ENCODE peak calls at places on chromosomes 13 and 19, in four cellular contexts. One of them, this sample, is unnamed.

GRCh38 chr13:94544922-94545321 is 51.0 kb downstream of the TGDS start:
- DNase-seq in AG04450: no peak
- DNase-seq in upper lobe of right lung: no peak
- DNase-seq in caudate nucleus: no peak
- DNase-seq in this sample: no peak

GRCh38 chr19:38711726-38712153 is 32.5 kb downstream of the CAPN12 start:
- DNase-seq in AG04450: peak
- DNase-seq in caudate nucleus: no peak
- DNase-seq in upper lobe of right lung: no peak
- DNase-seq in this sample: no peak

GRCh38 chr13:23776698-23777570 is 112.3 kb downstream of the MIPEP start:
- DNase-seq in upper lobe of right lung: no peak
- DNase-seq in AG04450: no peak
- DNase-seq in caudate nucleus: no peak
- DNase-seq in this sample: no peak

GRCh38 chr13:59247166-59247565 is 916.6 kb downstream of the DIAPH3 start:
- DNase-seq in upper lobe of right lung: peak
- DNase-seq in caudate nucleus: no peak
- DNase-seq in AG04450: no peak
- DNase-seq in this sample: peak

GRCh38 chr19:11405846-11406643 is 13.1 kb downstream of the RGL3 start:
- DNase-seq in caudate nucleus: no peak
- DNase-seq in AG04450: no peak
- DNase-seq in upper lobe of right lung: no peak
- DNase-seq in this sample: no peak

GRCh38 chr13:40813662-40814454 is 24.4 kb downstream of the SLC25A15 start:
- DNase-seq in upper lobe of right lung: no peak
- DNase-seq in AG04450: no peak
- DNase-seq in caudate nucleus: no peak
- DNase-seq in this sample: no peak

GRCh38 chr19:4744451-4745170 is 21.0 kb upstream of the DPP9 start:
- DNase-seq in AG04450: peak
- DNase-seq in caudate nucleus: no peak
- DNase-seq in upper lobe of right lung: no peak
- DNase-seq in this sample: no peak

GRCh38 chr19:49335784-49336481 is 727 bp downstream of the CD37 start:
- DNase-seq in caudate nucleus: no peak
- DNase-seq in upper lobe of right lung: peak
- DNase-seq in AG04450: no peak
- DNase-seq in this sample: no peak

GRCh38 chr13:113923376-113924063 is 50.4 kb downstream of the C13orf46 start:
- DNase-seq in upper lobe of right lung: no peak
- DNase-seq in caudate nucleus: no peak
- DNase-seq in AG04450: no peak
- DNase-seq in this sample: no peak

GRCh38 chr19:31470229-31470939 is 121.1 kb upstream of the TSHZ3 start:
- DNase-seq in upper lobe of right lung: no peak
- DNase-seq in AG04450: no peak
- DNase-seq in caudate nucleus: no peak
- DNase-seq in this sample: no peak

GRCh38 chr13:48068036-48068435 is 26.9 kb downstream of the MED4 start:
- DNase-seq in upper lobe of right lung: no peak
- DNase-seq in caudate nucleus: no peak
- DNase-seq in AG04450: no peak
- DNase-seq in this sample: no peak

GRCh38 chr19:46919324-46919723 is 58.5 kb downstream of the ARHGAP35 start:
- DNase-seq in AG04450: no peak
- DNase-seq in upper lobe of right lung: no peak
- DNase-seq in caudate nucleus: no peak
- DNase-seq in this sample: no peak

GRCh38 chr13:21673592-21674270 is 2.9 kb downstream of the FGF9 start:
- DNase-seq in caudate nucleus: peak
- DNase-seq in AG04450: no peak
- DNase-seq in upper lobe of right lung: peak
- DNase-seq in this sample: no peak

GRCh38 chr13:67140006-67140405 is 90.1 kb downstream of the PCDH9 start:
- DNase-seq in upper lobe of right lung: no peak
- DNase-seq in caudate nucleus: no peak
- DNase-seq in AG04450: no peak
- DNase-seq in this sample: no peak

GRCh38 chr19:13872695-13873389 is 4.1 kb upstream of the NANOS3 start:
- DNase-seq in caudate nucleus: no peak
- DNase-seq in upper lobe of right lung: no peak
- DNase-seq in AG04450: no peak
- DNase-seq in this sample: no peak

GRCh38 chr13:21240586-21240985 is 64.1 kb downstream of the MRPL57 start:
- DNase-seq in upper lobe of right lung: no peak
- DNase-seq in caudate nucleus: no peak
- DNase-seq in AG04450: no peak
- DNase-seq in this sample: no peak

GRCh38 chr19:3575949-3576673 is 3.4 kb downstream of the HMG20B start:
- DNase-seq in upper lobe of right lung: no peak
- DNase-seq in caudate nucleus: no peak
- DNase-seq in AG04450: no peak
- DNase-seq in this sample: no peak

GRCh38 chr13:98476106-98476505 is 100.8 kb downstream of the STK24 start:
- DNase-seq in upper lobe of right lung: no peak
- DNase-seq in caudate nucleus: no peak
- DNase-seq in AG04450: no peak
- DNase-seq in this sample: no peak

GRCh38 chr19:19719798-19720197 is 13.1 kb downstream of the ZNF14 start:
- DNase-seq in AG04450: no peak
- DNase-seq in caudate nucleus: no peak
- DNase-seq in upper lobe of right lung: no peak
- DNase-seq in this sample: no peak

GRCh38 chr19:48458016-48458415 is 2.6 kb downstream of the KCNJ14 start:
- DNase-seq in AG04450: no peak
- DNase-seq in caudate nucleus: no peak
- DNase-seq in upper lobe of right lung: no peak
- DNase-seq in this sample: no peak

GRCh38 chr13:41236369-41236768 is 27.0 kb downstream of the MTRF1 start:
- DNase-seq in AG04450: no peak
- DNase-seq in caudate nucleus: no peak
- DNase-seq in upper lobe of right lung: no peak
- DNase-seq in this sample: no peak

GRCh38 chr19:10420444-10421239 is at the start of gene PDE4A:
- DNase-seq in upper lobe of right lung: no peak
- DNase-seq in AG04450: no peak
- DNase-seq in caudate nucleus: peak
- DNase-seq in this sample: no peak

GRCh38 chr13:104143760-104144406 is 1077.7 kb upstream of the SLC10A2 start:
- DNase-seq in caudate nucleus: no peak
- DNase-seq in AG04450: no peak
- DNase-seq in upper lobe of right lung: no peak
- DNase-seq in this sample: no peak

GRCh38 chr19:35935911-35936737 is at the start of gene LRFN3:
- DNase-seq in caudate nucleus: peak
- DNase-seq in AG04450: no peak
- DNase-seq in upper lobe of right lung: peak
- DNase-seq in this sample: peak

GRCh38 chr19:15402411-15403150 is 16.2 kb downstream of the AKAP8L start:
- DNase-seq in upper lobe of right lung: no peak
- DNase-seq in caudate nucleus: no peak
- DNase-seq in AG04450: no peak
- DNase-seq in this sample: no peak

GRCh38 chr13:23025848-23026608 is 154.8 kb upstream of the SGCG start:
- DNase-seq in caudate nucleus: no peak
- DNase-seq in upper lobe of right lung: no peak
- DNase-seq in AG04450: no peak
- DNase-seq in this sample: no peak

GRCh38 chr13:42574011-42574410 is at the start of gene TNFSF11:
- DNase-seq in upper lobe of right lung: no peak
- DNase-seq in AG04450: no peak
- DNase-seq in caudate nucleus: no peak
- DNase-seq in this sample: no peak

GRCh38 chr19:10968527-10969081 is 7.8 kb downstream of the SMARCA4 start:
- DNase-seq in upper lobe of right lung: no peak
- DNase-seq in caudate nucleus: no peak
- DNase-seq in AG04450: no peak
- DNase-seq in this sample: no peak

GRCh38 chr13:41827507-41828213 is 133.2 kb downstream of the VWA8 start:
- DNase-seq in AG04450: peak
- DNase-seq in caudate nucleus: no peak
- DNase-seq in upper lobe of right lung: no peak
- DNase-seq in this sample: no peak

GRCh38 chr19:7554990-7555864 is 19.7 kb downstream of the PNPLA6 start:
- DNase-seq in AG04450: no peak
- DNase-seq in upper lobe of right lung: peak
- DNase-seq in caudate nucleus: no peak
- DNase-seq in this sample: no peak

GRCh38 chr19:31583148-31583547 is 233.9 kb upstream of the TSHZ3 start:
- DNase-seq in AG04450: no peak
- DNase-seq in caudate nucleus: no peak
- DNase-seq in upper lobe of right lung: no peak
- DNase-seq in this sample: no peak

GRCh38 chr19:38707512-38708114 is 36.7 kb downstream of the CAPN12 start:
- DNase-seq in caudate nucleus: no peak
- DNase-seq in AG04450: no peak
- DNase-seq in upper lobe of right lung: no peak
- DNase-seq in this sample: no peak

GRCh38 chr13:32040052-32040642 is 8.6 kb downstream of the FRY start:
- DNase-seq in upper lobe of right lung: no peak
- DNase-seq in AG04450: no peak
- DNase-seq in caudate nucleus: no peak
- DNase-seq in this sample: no peak

GRCh38 chr13:32041429-32041828 is 9.9 kb downstream of the FRY start:
- DNase-seq in upper lobe of right lung: no peak
- DNase-seq in caudate nucleus: no peak
- DNase-seq in AG04450: no peak
- DNase-seq in this sample: no peak

GRCh38 chr13:32039056-32039455 is 7.5 kb downstream of the FRY start:
- DNase-seq in caudate nucleus: no peak
- DNase-seq in upper lobe of right lung: no peak
- DNase-seq in AG04450: no peak
- DNase-seq in this sample: no peak

GRCh38 chr13:32039488-32040013 is 8.0 kb downstream of the FRY start:
- DNase-seq in caudate nucleus: no peak
- DNase-seq in upper lobe of right lung: no peak
- DNase-seq in AG04450: no peak
- DNase-seq in this sample: no peak

DNA sequence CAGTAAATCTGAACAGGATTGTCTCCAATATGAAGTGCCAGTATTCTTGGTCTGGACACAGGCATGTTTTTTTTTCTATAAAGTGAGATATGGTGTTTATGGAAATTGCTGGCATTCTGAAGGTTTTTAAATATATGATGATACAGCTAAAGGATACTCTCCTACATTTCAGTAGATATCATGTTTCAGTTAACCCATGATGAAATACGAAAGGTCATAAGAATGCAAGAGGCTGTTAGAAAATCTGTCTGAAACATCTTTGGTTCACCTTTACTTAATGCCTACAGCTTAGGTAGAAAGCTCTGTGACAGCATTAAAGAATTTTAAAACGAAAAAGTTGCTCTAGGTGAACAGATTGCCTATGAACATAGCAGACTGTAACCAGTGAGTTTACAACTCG is 9.1 kb downstream of the FRY start:
- DNase-seq in upper lobe of right lung: no peak
- DNase-seq in caudate nucleus: no peak
- DNase-seq in AG04450: no peak
- DNase-seq in this sample: no peak
- H3K27ac ChIP-seq in upper lobe of right lung: no peak
- H3K27ac ChIP-seq in caudate nucleus: no peak
- H3K27ac ChIP-seq in AG04450: no peak
- H3K27ac ChIP-seq in this sample: no peak

GRCh38 chr13:76512676-76513277 is 373.4 kb downstream of the KCTD12 start:
- DNase-seq in upper lobe of right lung: no peak
- DNase-seq in AG04450: peak
- DNase-seq in caudate nucleus: no peak
- DNase-seq in this sample: no peak
- H3K27ac ChIP-seq in upper lobe of right lung: no peak
- H3K27ac ChIP-seq in AG04450: no peak
- H3K27ac ChIP-seq in caudate nucleus: no peak
- H3K27ac ChIP-seq in this sample: no peak

GRCh38 chr19:18117692-18118378 is 20.3 kb downstream of the MAST3 start:
- DNase-seq in upper lobe of right lung: peak
- DNase-seq in caudate nucleus: peak
- DNase-seq in AG04450: no peak
- DNase-seq in this sample: peak

GRCh38 chr19:18118420-18119242 is 21.1 kb downstream of the MAST3 start:
- DNase-seq in AG04450: no peak
- DNase-seq in caudate nucleus: no peak
- DNase-seq in upper lobe of right lung: no peak
- DNase-seq in this sample: no peak

GRCh38 chr19:18121166-18121565 is 23.6 kb downstream of the MAST3 start:
- DNase-seq in upper lobe of right lung: no peak
- DNase-seq in AG04450: no peak
- DNase-seq in caudate nucleus: no peak
- DNase-seq in this sample: no peak

GRCh38 chr19:18120127-18120526 is 22.5 kb downstream of the MAST3 start:
- DNase-seq in AG04450: no peak
- DNase-seq in upper lobe of right lung: no peak
- DNase-seq in caudate nucleus: no peak
- DNase-seq in this sample: no peak

DNA sequence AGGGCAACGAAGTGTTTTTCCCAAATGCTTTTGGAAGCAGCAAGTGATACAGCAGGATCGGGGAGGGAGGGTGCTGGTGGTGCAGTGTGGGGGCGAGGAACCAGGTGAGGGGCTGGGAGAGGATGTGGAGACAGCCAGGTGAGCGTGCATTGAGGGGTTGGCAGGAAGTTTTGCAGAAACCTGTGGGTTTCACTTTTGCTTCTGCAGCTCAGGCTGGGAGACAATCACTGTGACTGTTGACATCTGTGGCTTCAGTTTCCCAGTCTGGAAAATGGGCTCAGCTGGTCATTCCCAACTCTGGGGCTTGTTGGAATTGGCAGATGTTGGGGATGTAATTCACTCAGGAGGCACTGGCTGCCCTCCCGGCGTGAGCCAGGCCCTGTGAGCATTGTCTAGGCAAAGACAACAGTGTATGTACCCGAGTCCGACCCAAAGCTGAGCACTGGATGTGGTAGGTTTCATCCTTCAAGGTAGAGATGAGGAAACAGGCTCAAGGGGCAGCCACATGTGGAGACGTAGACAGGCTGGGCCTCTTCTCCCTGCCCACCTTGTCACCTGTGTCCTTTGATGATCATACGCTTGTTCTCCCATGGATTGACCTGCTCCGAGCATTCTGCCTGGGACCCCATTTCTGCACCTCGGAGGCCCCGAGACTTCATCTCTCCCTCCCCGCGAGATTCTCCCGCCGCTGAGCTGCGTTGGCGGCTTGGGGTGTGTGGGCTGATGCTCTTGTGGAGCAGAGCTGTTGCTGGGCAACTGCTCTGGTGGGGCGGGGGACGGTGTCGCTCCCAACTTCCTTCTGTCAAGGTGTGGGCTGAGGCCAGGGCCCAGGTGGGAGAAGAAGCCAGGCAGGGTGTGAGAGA is 21.9 kb downstream of the MAST3 start:
- DNase-seq in caudate nucleus: peak
- DNase-seq in upper lobe of right lung: no peak
- DNase-seq in AG04450: no peak
- DNase-seq in this sample: no peak
- H3K27ac ChIP-seq in caudate nucleus: peak
- H3K27ac ChIP-seq in upper lobe of right lung: peak
- H3K27ac ChIP-seq in AG04450: no peak
- H3K27ac ChIP-seq in this sample: peak

GRCh38 chr19:18488403-18488723 is 33.5 kb downstream of the ELL start:
- DNase-seq in AG04450: no peak
- DNase-seq in caudate nucleus: peak
- DNase-seq in upper lobe of right lung: no peak
- DNase-seq in this sample: peak
- H3K27ac ChIP-seq in AG04450: no peak
- H3K27ac ChIP-seq in caudate nucleus: peak
- H3K27ac ChIP-seq in upper lobe of right lung: no peak
- H3K27ac ChIP-seq in this sample: no peak

This sample was measured in substantia nigra.